ENCODE peak calls at places on chromosomes 11 and 22, in seven cellular contexts. P, Z, W, I, C, V and X are unnamed samples.

GRCh38 chr22:38246046-38246658 is 26.7 kb downstream of the TMEM184B start:
- DNase-seq in V (no peak), Z (no peak), P (no peak), C (no peak), I (no peak), W (no peak), X (no peak)

GRCh38 chr22:18031670-18032454 is 7.5 kb upstream of the MICAL3 start:
- DNase-seq in V (peak), I (no peak), W (peak), C (peak), P (no peak), Z (peak), X (no peak)

GRCh38 chr22:47125603-47126002 is 363.2 kb downstream of the TBC1D22A start:
- DNase-seq in C (no peak), V (no peak), P (no peak), I (no peak), Z (peak), W (peak), X (no peak)

GRCh38 chr22:48371391-48371790 is 1456.3 kb downstream of the BRD1 start:
- DNase-seq in C (no peak), Z (no peak), I (no peak), P (no peak), W (no peak), V (no peak), X (no peak)

GRCh38 chr11:45921561-45922424 is 663 bp upstream of the LARGE2 start:
- DNase-seq in C (peak), V (peak), P (peak), Z (no peak), I (no peak), W (no peak), X (peak)

GRCh38 chr11:45104006-45104789 is 42.2 kb upstream of the PRDM11 start:
- DNase-seq in I (no peak), P (no peak), Z (no peak), V (no peak), W (no peak), C (no peak), X (no peak)

GRCh38 chr11:67396587-67397398 is 4.9 kb downstream of the PPP1CA start:
- DNase-seq in W (no peak), I (no peak), C (no peak), P (no peak), Z (no peak), V (no peak), X (no peak)

GRCh38 chr22:21651521-21652009 is 9.5 kb downstream of the SDF2L1 start:
- DNase-seq in I (no peak), V (no peak), P (no peak), C (no peak), Z (no peak), W (no peak), X (no peak)

GRCh38 chr22:24981066-24981465 is 28.6 kb downstream of the KIAA1671 start:
- DNase-seq in V (no peak), P (no peak), C (no peak), I (no peak), Z (no peak), W (no peak), X (no peak)

GRCh38 chr11:65116370-65117205 is 913 bp downstream of the ZNHIT2 start:
- DNase-seq in W (no peak), P (no peak), V (no peak), Z (peak), I (no peak), C (no peak), X (no peak)

DNA sequence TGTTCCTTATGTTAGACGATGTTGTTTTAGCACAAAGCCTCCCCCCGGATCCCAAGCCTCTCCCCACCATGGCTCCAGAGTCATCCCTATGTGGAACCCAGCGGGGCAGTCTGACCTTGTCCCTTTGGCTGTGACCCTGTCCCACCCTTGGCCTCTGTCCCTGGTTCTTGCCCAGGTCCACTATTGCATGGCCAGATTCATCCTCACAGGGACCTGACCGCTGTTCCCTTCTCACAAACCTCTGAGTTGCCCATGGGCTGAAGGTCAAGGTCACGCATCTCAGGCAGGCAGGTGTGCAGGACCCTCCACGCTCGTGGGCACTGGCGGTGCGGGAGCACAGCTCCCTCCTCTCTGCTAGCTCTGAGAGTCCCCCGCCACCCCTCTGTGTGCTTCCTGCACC is 39.0 kb downstream of the BCR start:
- DNase-seq in I (no peak), W (no peak), C (no peak), V (no peak), Z (no peak), P (no peak), X (no peak)
- H3K4me3 ChIP-seq in I (no peak), W (no peak), C (no peak), V (no peak), Z (no peak), P (no peak), X (no peak)

GRCh38 chr22:49968831-49969661 is 8.5 kb downstream of the PIM3 start:
- DNase-seq in P (no peak), W (no peak), I (no peak), C (peak), Z (no peak), V (peak), X (no peak)
- H3K27ac ChIP-seq in P (no peak), W (peak), I (peak), C (peak), Z (no peak), V (peak), X (peak)

GRCh38 chr11:111870522-111870886 is 877 bp downstream of the ALG9 start:
- DNase-seq in P (no peak), Z (no peak), W (no peak), I (no peak), V (no peak), C (no peak), X (no peak)

GRCh38 chr11:111870887-111871692 is at the start of gene ALG9:
- DNase-seq in I (peak), Z (peak), V (peak), W (peak), P (peak), C (peak), X (peak)

GRCh38 chr11:111871693-111872161 is 346 bp upstream of the ALG9 start:
- DNase-seq in C (no peak), I (no peak), V (no peak), Z (no peak), P (no peak), W (no peak), X (no peak)

GRCh38 chr11:111870113-111870512 is 1.3 kb downstream of the ALG9 start:
- DNase-seq in I (no peak), C (no peak), P (no peak), W (no peak), V (no peak), Z (no peak), X (no peak)
- H3K4me3 ChIP-seq in I (peak), C (peak), P (no peak), W (no peak), V (peak), Z (peak), X (no peak)

GRCh38 chr22:27984723-27985122 is 65.7 kb upstream of the PITPNB start:
- DNase-seq in W (no peak), V (no peak), Z (no peak), I (no peak), C (no peak), P (no peak), X (no peak)
- H3K27ac ChIP-seq in W (no peak), V (no peak), Z (peak), I (no peak), C (peak), P (no peak), X (no peak)

GRCh38 chr11:8096575-8096974 is 15.6 kb downstream of the TUB start:
- DNase-seq in C (no peak), Z (no peak), V (no peak), W (no peak), I (no peak), P (no peak), X (no peak)
- H3K4me3 ChIP-seq in C (no peak), Z (no peak), V (no peak), W (no peak), I (no peak), P (no peak), X (no peak)

GRCh38 chr11:108891909-108892511 is 227.1 kb downstream of the DDX10 start:
- DNase-seq in V (no peak), Z (no peak), C (no peak), P (no peak), I (no peak), W (no peak), X (no peak)

GRCh38 chr11:108887436-108888238 is 222.8 kb downstream of the DDX10 start:
- DNase-seq in V (no peak), P (no peak), Z (peak), I (no peak), W (no peak), C (no peak), X (no peak)

GRCh38 chr11:108886608-108887007 is 221.7 kb downstream of the DDX10 start:
- DNase-seq in Z (no peak), C (no peak), V (no peak), P (no peak), I (no peak), W (no peak), X (no peak)

GRCh38 chr11:108890482-108891092 is 225.7 kb downstream of the DDX10 start:
- DNase-seq in P (no peak), Z (no peak), C (no peak), V (no peak), W (no peak), I (no peak), X (no peak)

GRCh38 chr11:108891143-108891542 is 226.3 kb downstream of the DDX10 start:
- DNase-seq in V (no peak), P (no peak), Z (no peak), C (no peak), W (no peak), I (no peak), X (no peak)
- H3K27ac ChIP-seq in V (no peak), P (no peak), Z (no peak), C (no peak), W (no peak), I (no peak), X (no peak)

GRCh38 chr11:8768625-8769333 is 86.2 kb downstream of the RPL27A start:
- DNase-seq in V (peak), W (no peak), P (no peak), C (no peak), Z (peak), I (no peak), X (no peak)

GRCh38 chr11:8765294-8765693 is 82.7 kb downstream of the RPL27A start:
- DNase-seq in W (peak), C (no peak), I (no peak), V (no peak), P (no peak), Z (peak), X (no peak)

GRCh38 chr11:8766043-8766992 is 83.7 kb downstream of the RPL27A start:
- DNase-seq in W (no peak), C (no peak), V (no peak), I (no peak), Z (no peak), P (no peak), X (no peak)

GRCh38 chr11:8766993-8767374 is 84.4 kb downstream of the RPL27A start:
- DNase-seq in C (no peak), P (no peak), V (no peak), Z (no peak), W (no peak), I (no peak), X (no peak)

DNA sequence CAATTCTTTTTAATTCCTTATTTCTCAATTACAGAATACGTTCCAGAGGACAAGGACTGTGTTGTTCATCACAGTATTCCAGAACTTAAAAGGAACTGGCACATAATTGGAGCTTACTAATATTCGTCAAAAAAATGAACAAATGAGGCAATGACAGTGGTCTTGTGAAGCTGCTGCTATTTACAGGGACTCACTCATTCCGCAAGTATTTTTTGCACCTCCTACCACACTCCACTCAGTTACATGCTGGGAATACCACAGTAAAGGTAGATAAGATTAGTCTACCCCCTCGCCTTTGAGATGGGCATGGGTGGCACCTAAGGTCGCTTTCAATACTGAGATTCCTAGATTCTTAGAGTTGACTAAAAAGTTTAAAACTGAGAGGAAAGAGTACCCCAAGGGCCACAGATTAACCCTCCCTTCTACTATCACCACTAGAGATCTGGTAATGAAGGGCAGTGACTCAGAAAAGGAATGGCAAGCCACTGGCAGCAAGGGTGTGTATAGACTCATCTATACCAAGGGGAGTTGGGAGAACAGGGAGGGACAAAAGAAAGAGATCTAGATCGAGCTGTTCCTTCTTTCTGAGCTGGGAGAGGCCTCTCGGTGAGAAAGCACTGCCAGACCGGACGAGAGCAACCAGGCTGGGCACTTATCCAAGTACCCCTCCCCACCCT is 85.0 kb downstream of the RPL27A start:
- DNase-seq in I (no peak), C (no peak), V (no peak), W (no peak), P (no peak), Z (no peak), X (no peak)
- H3K4me3 ChIP-seq in I (no peak), C (no peak), V (no peak), W (no peak), P (no peak), Z (no peak), X (no peak)

DNA sequence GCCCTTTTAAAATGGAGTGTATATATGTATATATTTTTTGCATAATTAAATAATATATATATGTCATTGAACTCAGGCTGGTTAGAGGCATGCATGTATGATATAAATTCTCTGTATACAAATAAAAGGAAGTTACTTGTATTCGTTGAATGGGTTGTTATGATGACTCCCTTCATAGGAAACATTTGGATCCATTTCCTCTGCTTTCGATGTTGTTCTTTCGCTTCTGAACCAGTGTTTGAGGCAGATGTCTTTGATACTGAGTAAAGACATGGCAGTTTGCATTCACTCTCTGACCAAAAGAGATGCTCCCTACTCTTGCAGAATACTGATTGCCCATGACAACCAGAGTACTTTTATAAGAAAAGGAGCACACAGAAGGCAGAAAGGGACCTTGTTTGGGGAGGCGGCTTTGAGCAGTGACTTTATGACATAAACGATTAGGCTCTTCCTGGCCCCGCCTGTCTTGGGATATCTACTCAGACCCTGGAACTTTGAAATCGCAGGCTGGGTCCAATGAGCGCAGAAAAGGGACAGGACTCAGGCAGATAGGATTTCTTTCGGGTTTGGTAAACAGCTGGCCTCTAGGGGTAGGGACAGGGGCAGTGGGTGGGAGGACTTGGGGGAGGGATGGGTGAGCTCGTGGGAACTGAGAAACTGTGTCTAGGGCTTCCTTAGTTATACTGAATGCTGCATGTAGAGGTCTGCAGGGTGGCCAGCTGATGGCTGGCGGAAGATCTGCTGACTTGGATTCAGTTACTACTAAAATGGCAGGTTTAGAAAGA is 23.2 kb downstream of the TIMP3 start:
- DNase-seq in V (no peak), Z (no peak), C (no peak), I (no peak), P (no peak), W (no peak), X (no peak)
- H3K27ac ChIP-seq in V (peak), Z (no peak), C (no peak), I (peak), P (peak), W (no peak), X (peak)